ENCODE peak calls at places on chromosomes 13 and 19, in five cellular contexts. O, V, Q, L and G are unnamed samples.

GRCh38 chr19:42173695-42174094 is 41.4 kb upstream of the POU2F2 start:
- DNase-seq in O (no peak), V (no peak), Q (no peak), L (no peak), G (no peak)

GRCh38 chr19:7722231-7722651 is 9.7 kb downstream of the CLEC4G start:
- DNase-seq in O (no peak), V (no peak), Q (no peak), L (no peak), G (no peak)

GRCh38 chr13:50529154-50529882 is 314.2 kb downstream of the DLEU7 start:
- DNase-seq in O (peak), V (peak), Q (peak), L (peak), G (peak)

GRCh38 chr13:30718661-30719520 is 16.5 kb upstream of the ALOX5AP start:
- DNase-seq in O (peak), V (no peak), Q (peak), L (no peak), G (peak)

GRCh38 chr13:40622761-40623160 is 43.7 kb downstream of the FOXO1 start:
- DNase-seq in O (no peak), V (no peak), Q (no peak), L (no peak), G (no peak)

GRCh38 chr19:28999733-29000433 is 213.1 kb downstream of the UQCRFS1 start:
- DNase-seq in O (no peak), V (no peak), Q (no peak), L (no peak), G (no peak)

GRCh38 chr19:5188548-5189317 is 151.9 kb downstream of the PTPRS start:
- DNase-seq in O (no peak), V (no peak), Q (no peak), L (no peak), G (no peak)

GRCh38 chr19:42129399-42130253 is 2.6 kb downstream of the POU2F2 start:
- DNase-seq in O (peak), V (no peak), Q (peak), L (no peak), G (no peak)

GRCh38 chr13:59319276-59319675 is 844.5 kb downstream of the DIAPH3 start:
- DNase-seq in O (no peak), V (no peak), Q (no peak), L (no peak), G (no peak)

GRCh38 chr19:21751379-21751778 is 16.0 kb downstream of the ZNF100 start:
- DNase-seq in O (peak), V (no peak), Q (peak), L (no peak), G (no peak)